ENCODE peak calls at places on chromosomes 3 and 15, in six cellular contexts. U is foreskin fibroblast, B is K562, J is uterus, E is PC-9, M is brain microvascular endothelial cell. L is an unnamed sample.

GRCh38 chr3:111047053-111047452 is 24.6 kb upstream of the NECTIN3 start:
- DNase-seq in U (no peak), B (no peak), J (no peak), E (no peak), M (no peak), L (no peak)

GRCh38 chr15:72057548-72058091 is 60.3 kb downstream of the MYO9A start:
- DNase-seq in U (no peak), B (no peak), J (no peak), E (no peak), M (no peak), L (peak)

GRCh38 chr3:61250784-61251173 is 473 bp downstream of the FHIT start:
- DNase-seq in U (peak), B (peak), J (peak), E (peak), M (no peak), L (peak)

GRCh38 chr15:30870681-30871080 is 33.0 kb upstream of the FAN1 start:
- DNase-seq in U (no peak), B (no peak), J (no peak), E (no peak), M (no peak), L (no peak)

GRCh38 chr15:78292219-78292618 is 7.2 kb downstream of the SKIC8 start:
- DNase-seq in U (no peak), B (no peak), J (no peak), E (no peak), M (no peak), L (no peak)

GRCh38 chr3:34256791-34257190 is 458.4 kb downstream of the PDCD6IP start:
- DNase-seq in U (no peak), B (no peak), J (no peak), E (no peak), M (no peak), L (no peak)

GRCh38 chr3:187066228-187066995 is 72.9 kb downstream of the RPL39L start:
- DNase-seq in U (peak), B (peak), J (no peak), E (peak), M (no peak), L (no peak)

GRCh38 chr15:67105065-67105951 is 39.9 kb downstream of the SMAD3 start:
- DNase-seq in U (peak), B (no peak), J (peak), E (peak), M (peak), L (peak)

GRCh38 chr15:79329186-79329611 is 18.3 kb downstream of the TMED3 start:
- DNase-seq in U (peak), B (peak), J (no peak), E (peak), M (peak), L (peak)

GRCh38 chr3:181909241-181909640 is 197.5 kb downstream of the SOX2 start:
- DNase-seq in U (no peak), B (no peak), J (no peak), E (no peak), M (no peak), L (no peak)

GRCh38 chr3:181915556-181915955 is 203.8 kb downstream of the SOX2 start:
- DNase-seq in U (no peak), B (no peak), J (no peak), E (no peak), M (no peak), L (no peak)

GRCh38 chr3:181916018-181916417 is 204.3 kb downstream of the SOX2 start:
- DNase-seq in U (no peak), B (no peak), J (no peak), E (no peak), M (no peak), L (no peak)

GRCh38 chr3:181912384-181912783 is 200.7 kb downstream of the SOX2 start:
- DNase-seq in U (no peak), B (no peak), J (no peak), E (no peak), M (no peak), L (no peak)

DNA sequence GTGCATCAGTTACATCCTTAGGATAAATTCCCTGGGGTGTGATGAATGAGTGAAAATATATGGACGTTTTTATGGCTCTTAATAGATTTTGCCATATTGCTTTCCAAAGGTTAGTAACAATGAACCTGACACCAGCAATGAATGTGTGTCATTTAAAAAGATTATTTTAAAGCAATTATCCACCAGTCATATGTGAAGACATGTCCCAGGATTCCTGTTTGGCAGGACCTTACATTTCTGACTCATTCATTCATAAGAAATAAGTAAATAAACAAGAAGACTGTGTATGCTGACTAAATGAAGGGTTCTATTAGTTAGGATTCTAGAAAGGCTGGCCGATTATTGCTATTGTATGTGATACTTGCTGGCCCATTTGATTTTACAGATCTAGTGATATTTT is 201.5 kb downstream of the SOX2 start:
- DNase-seq in U (peak), B (no peak), J (no peak), E (no peak), M (no peak), L (no peak)
- H3K4me3 ChIP-seq in U (no peak), B (no peak), J (no peak), E (no peak), M (no peak), L (no peak)

GRCh38 chr15:89017370-89018066 is 70.7 kb upstream of the ABHD2 start:
- DNase-seq in U (peak), B (peak), J (peak), E (peak), M (peak), L (peak)
- TF ChIP-seq CTCF in U (peak), B (peak), J (peak), E (peak), M (peak), L (peak)

GRCh38 chr15:98226578-98226977 is 266.1 kb downstream of the ARRDC4 start:
- DNase-seq in U (no peak), B (no peak), J (no peak), E (no peak), M (no peak), L (no peak)

GRCh38 chr15:98232761-98233160 is 272.3 kb downstream of the ARRDC4 start:
- DNase-seq in U (no peak), B (no peak), J (no peak), E (no peak), M (no peak), L (peak)

GRCh38 chr15:98226149-98226548 is 265.6 kb downstream of the ARRDC4 start:
- DNase-seq in U (no peak), B (no peak), J (no peak), E (no peak), M (no peak), L (no peak)

DNA sequence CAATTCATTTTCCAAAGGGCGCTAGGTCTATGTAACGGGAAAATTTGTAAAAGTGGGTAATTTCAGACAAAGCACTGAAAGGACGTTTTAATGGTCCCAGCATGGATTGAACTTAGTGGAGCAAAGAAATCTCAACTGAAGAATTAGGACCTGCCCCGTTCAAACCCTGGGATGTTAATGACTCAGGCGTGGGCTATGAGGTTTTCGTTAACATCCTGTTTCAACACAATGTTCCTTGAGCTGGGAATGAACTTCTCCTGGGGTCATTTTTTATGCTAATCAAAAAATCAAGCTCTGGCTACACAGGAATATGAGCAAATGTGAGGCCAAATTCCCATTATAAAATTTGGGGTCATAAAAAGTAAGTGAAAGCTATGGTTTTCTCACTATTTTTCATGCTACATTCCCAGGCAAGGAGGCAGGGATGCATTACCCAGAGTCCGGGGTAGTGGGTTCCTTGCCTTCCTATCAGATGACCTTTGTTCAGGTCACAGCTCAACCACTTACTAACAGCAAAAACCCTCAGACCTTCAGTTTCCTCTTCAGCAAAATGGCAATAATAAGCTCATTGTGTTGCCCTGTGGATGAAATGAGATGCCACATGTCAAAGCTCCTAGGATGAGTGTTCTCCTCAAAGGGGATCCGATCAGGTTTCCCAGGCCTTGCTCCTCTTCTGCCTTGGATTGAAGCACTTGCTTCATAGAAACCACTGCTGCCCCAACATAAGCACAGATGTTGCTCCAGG is 271.4 kb downstream of the ARRDC4 start:
- DNase-seq in U (peak), B (no peak), J (no peak), E (no peak), M (peak), L (peak)
- H3K4me3 ChIP-seq in U (no peak), B (no peak), J (no peak), E (no peak), M (no peak), L (no peak)

GRCh38 chr3:12286504-12286903 is 2.4 kb upstream of the PPARG start:
- DNase-seq in U (no peak), B (no peak), J (no peak), E (no peak), M (no peak), L (no peak)

GRCh38 chr3:12287727-12288465 is 974 bp upstream of the PPARG start:
- DNase-seq in U (peak), B (no peak), J (peak), E (peak), M (no peak), L (peak)

GRCh38 chr3:12285003-12285555 is 3.8 kb upstream of the PPARG start:
- DNase-seq in U (no peak), B (no peak), J (no peak), E (no peak), M (no peak), L (no peak)

GRCh38 chr3:12288466-12289129 is at the start of gene PPARG:
- DNase-seq in U (peak), B (no peak), J (peak), E (peak), M (no peak), L (peak)

GRCh38 chr3:12286927-12287726 is 1.7 kb upstream of the PPARG start:
- DNase-seq in U (peak), B (no peak), J (peak), E (peak), M (no peak), L (no peak)
- TF ChIP-seq CTCF in U (no peak), B (no peak), J (peak), E (peak), M (peak), L (no peak)

DNA sequence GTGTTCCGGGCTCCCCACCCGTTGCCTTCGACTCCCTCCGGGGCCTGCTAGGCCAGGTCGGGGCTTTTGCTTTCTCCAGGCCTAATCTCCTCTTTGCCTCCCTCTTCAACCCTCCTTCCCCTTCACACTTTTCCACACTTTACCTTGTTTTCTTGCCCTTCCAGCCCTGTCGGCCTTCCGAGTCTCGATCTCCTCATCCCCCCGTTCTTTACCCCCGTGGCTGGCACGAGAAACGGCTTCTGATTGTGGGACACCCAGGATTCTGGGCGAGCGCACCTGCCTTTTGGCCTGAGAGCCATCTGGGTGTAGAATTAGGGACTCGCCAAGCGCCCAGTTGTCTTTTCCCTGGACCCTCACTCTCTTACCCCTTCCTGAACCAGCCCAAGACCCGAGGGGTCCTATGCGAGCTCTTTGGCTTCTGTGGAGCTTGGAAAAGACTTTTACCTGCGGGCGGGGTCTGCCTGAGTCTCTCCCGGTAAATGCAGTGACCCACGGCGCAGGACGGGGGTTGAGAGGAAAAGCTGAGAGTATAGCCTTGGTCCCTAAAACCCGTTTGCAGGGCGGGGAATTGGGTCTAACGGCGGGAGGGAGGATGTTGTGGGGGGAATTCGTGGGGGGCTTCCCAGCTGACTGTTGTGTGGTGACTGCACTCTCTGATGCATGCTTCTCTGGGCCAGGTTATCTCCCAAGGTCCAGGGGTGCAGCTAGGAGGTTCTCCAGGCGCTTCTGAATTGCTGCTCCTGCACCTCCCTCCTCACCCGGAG is 5.5 kb upstream of the ONECUT1 start:
- DNase-seq in U (no peak), B (no peak), J (no peak), E (no peak), M (no peak), L (no peak)
- H3K4me3 ChIP-seq in U (no peak), B (no peak), J (no peak), E (no peak), M (no peak), L (no peak)

DNA sequence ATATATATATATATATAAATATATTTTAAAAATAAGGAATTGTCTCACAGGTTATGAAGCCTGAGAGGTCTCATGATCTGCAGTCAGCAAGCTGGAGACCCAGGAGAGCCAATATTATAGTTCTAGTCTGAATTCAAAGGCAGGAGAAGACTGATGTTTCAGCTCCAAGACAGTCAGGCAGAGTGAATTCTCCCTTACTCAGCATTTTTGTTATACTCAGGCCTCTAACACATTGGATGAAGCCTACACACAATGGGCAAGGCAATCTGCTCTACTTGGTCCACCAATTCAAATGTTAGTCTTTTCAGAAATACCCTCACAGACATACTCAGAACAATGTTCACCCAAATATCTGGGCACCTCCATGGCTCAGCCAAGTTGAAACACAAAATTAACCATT is 157.2 kb downstream of the GOLIM4 start:
- DNase-seq in U (no peak), B (no peak), J (no peak), E (no peak), M (no peak), L (no peak)
- TF ChIP-seq CTCF in U (no peak), B (no peak), J (no peak), E (no peak), M (no peak), L (no peak)

GRCh38 chr3:102143536-102143935 is 291.3 kb upstream of the ZPLD1 start:
- DNase-seq in U (no peak), B (no peak), J (no peak), E (no peak), M (no peak), L (no peak)

GRCh38 chr3:102140116-102140515 is 290.8 kb downstream of the NFKBIZ start:
- DNase-seq in U (no peak), B (no peak), J (no peak), E (no peak), M (no peak), L (no peak)

GRCh38 chr3:102141096-102141912 is 292.0 kb downstream of the NFKBIZ start:
- DNase-seq in U (peak), B (no peak), J (no peak), E (no peak), M (no peak), L (peak)

GRCh38 chr3:102142379-102143058 is 292.3 kb upstream of the ZPLD1 start:
- DNase-seq in U (peak), B (no peak), J (no peak), E (no peak), M (peak), L (no peak)

DNA sequence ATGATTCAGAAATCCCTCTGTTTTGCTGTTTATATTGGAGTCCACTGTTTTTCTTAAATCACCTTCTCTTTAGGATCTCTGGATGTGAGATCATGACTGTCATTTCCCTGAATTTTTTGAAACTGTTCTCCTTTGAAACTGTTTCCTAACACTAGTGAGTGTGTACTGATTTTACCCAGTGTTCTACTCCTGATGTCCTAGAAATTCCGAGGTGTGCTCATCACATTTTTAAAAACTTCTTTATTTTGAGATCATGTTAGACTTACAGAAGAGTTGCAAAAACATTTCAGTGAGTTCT is 292.5 kb downstream of the NFKBIZ start:
- DNase-seq in U (no peak), B (no peak), J (no peak), E (no peak), M (no peak), L (no peak)
- H3K4me3 ChIP-seq in U (no peak), B (no peak), J (no peak), E (no peak), M (no peak), L (peak)

DNA sequence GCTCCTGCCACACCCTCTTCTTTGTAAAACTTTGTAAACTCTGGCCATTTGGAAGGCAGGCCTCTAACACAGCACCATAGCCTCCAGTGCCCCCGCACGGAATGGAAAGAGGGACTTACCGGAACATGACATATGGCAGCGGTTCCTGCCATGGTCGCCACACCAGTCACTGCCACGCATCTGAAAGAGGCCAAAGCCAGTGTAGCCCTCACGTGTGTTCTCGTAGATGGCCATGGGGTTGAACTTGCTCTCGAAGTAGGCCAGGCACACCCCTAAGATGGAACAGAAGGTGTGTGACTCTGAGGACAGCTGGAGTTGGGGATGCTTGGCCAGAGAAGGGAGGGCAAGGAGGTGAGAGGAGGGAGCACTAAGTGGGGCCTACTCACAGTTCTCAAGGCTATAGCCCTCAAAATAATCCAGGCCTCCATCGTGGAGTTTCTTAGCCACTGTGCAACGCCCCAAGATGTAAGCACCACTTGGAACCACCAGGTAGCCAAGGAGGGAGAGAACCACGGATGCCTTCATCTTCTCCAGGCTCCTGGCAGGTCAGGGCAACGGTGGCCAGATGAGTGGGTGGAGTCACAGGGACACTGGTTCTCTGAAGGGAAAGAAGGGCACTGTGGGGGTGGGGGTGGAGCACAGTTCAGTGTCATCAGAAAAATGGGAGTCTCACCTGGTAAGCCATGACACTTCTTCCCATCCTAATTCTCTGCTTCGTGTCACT is 3.5 kb downstream of the LYZL4 start:
- DNase-seq in U (no peak), B (no peak), J (no peak), E (no peak), M (no peak), L (no peak)
- TF ChIP-seq CTCF in U (no peak), B (no peak), J (no peak), E (no peak), M (no peak), L (no peak)